ENCODE peak calls at places on chromosomes 13 and 19, in nine cellular contexts. One of them, this sample, is unnamed.

GRCh38 chr19:42323852-42324654 is 1.4 kb upstream of the MEGF8 start:
- DNase-seq in body of pancreas: peak; percentile 15
- DNase-seq in left lung: no peak
- DNase-seq in heart right ventricle: no peak
- DNase-seq in activated B cell treated with CpG ODN at 0.5 μM for 24 hours: peak; percentile 40
- DNase-seq in lower lobe of right lung: no peak
- DNase-seq in choroid plexus epithelial cell: no peak
- DNase-seq in AG09309: no peak
- DNase-seq in fibroblast of lung: no peak
- DNase-seq in this sample: no peak

GRCh38 chr13:41389580-41389979 is 67.8 kb upstream of the RGCC start:
- DNase-seq in activated B cell treated with CpG ODN at 0.5 μM for 24 hours: no peak
- DNase-seq in body of pancreas: no peak
- DNase-seq in lower lobe of right lung: no peak
- DNase-seq in left lung: no peak
- DNase-seq in AG09309: no peak
- DNase-seq in fibroblast of lung: no peak
- DNase-seq in choroid plexus epithelial cell: no peak
- DNase-seq in heart right ventricle: no peak
- DNase-seq in this sample: no peak

GRCh38 chr13:19181621-19182485 is at the start of gene TUBA3C:
- DNase-seq in lower lobe of right lung: no peak
- DNase-seq in heart right ventricle: no peak
- DNase-seq in AG09309: no peak
- DNase-seq in left lung: no peak
- DNase-seq in choroid plexus epithelial cell: no peak
- DNase-seq in body of pancreas: no peak
- DNase-seq in fibroblast of lung: no peak
- DNase-seq in activated B cell treated with CpG ODN at 0.5 μM for 24 hours: no peak
- DNase-seq in this sample: peak; percentile 86

GRCh38 chr13:59269476-59269875 is 894.3 kb downstream of the DIAPH3 start:
- DNase-seq in lower lobe of right lung: no peak
- DNase-seq in heart right ventricle: no peak
- DNase-seq in left lung: no peak
- DNase-seq in body of pancreas: no peak
- DNase-seq in choroid plexus epithelial cell: peak; percentile 80
- DNase-seq in AG09309: no peak
- DNase-seq in fibroblast of lung: peak; percentile 47
- DNase-seq in activated B cell treated with CpG ODN at 0.5 μM for 24 hours: no peak
- DNase-seq in this sample: no peak

GRCh38 chr13:32781906-32782305 is 195.7 kb downstream of the PDS5B start:
- DNase-seq in choroid plexus epithelial cell: no peak
- DNase-seq in left lung: no peak
- DNase-seq in body of pancreas: no peak
- DNase-seq in fibroblast of lung: no peak
- DNase-seq in heart right ventricle: no peak
- DNase-seq in activated B cell treated with CpG ODN at 0.5 μM for 24 hours: no peak
- DNase-seq in AG09309: no peak
- DNase-seq in lower lobe of right lung: no peak
- DNase-seq in this sample: no peak

GRCh38 chr13:32381539-32381938 is 46.4 kb downstream of the N4BP2L1 start:
- DNase-seq in heart right ventricle: no peak
- DNase-seq in lower lobe of right lung: no peak
- DNase-seq in left lung: no peak
- DNase-seq in body of pancreas: peak; percentile 32
- DNase-seq in activated B cell treated with CpG ODN at 0.5 μM for 24 hours: no peak
- DNase-seq in choroid plexus epithelial cell: peak; percentile 72
- DNase-seq in fibroblast of lung: peak; percentile 61
- DNase-seq in AG09309: no peak
- DNase-seq in this sample: no peak

GRCh38 chr19:46963093-46963734 is 56.4 kb upstream of the NPAS1 start:
- DNase-seq in lower lobe of right lung: no peak
- DNase-seq in activated B cell treated with CpG ODN at 0.5 μM for 24 hours: no peak
- DNase-seq in fibroblast of lung: peak; percentile 69
- DNase-seq in AG09309: peak; percentile 94
- DNase-seq in heart right ventricle: no peak
- DNase-seq in left lung: no peak
- DNase-seq in body of pancreas: no peak
- DNase-seq in choroid plexus epithelial cell: peak; percentile 87
- DNase-seq in this sample: no peak

GRCh38 chr13:77040835-77041234 is 13.9 kb upstream of the FBXL3 start:
- DNase-seq in left lung: no peak
- DNase-seq in heart right ventricle: no peak
- DNase-seq in fibroblast of lung: no peak
- DNase-seq in choroid plexus epithelial cell: no peak
- DNase-seq in lower lobe of right lung: no peak
- DNase-seq in AG09309: no peak
- DNase-seq in activated B cell treated with CpG ODN at 0.5 μM for 24 hours: no peak
- DNase-seq in body of pancreas: no peak
- DNase-seq in this sample: no peak

GRCh38 chr19:2296141-2296540 is 11.8 kb downstream of the LINGO3 start:
- DNase-seq in fibroblast of lung: no peak
- DNase-seq in left lung: no peak
- DNase-seq in choroid plexus epithelial cell: no peak
- DNase-seq in AG09309: no peak
- DNase-seq in activated B cell treated with CpG ODN at 0.5 μM for 24 hours: no peak
- DNase-seq in heart right ventricle: no peak
- DNase-seq in lower lobe of right lung: no peak
- DNase-seq in body of pancreas: no peak
- DNase-seq in this sample: no peak

GRCh38 chr13:91922969-91923592 is 524.7 kb downstream of the GPC5 start:
- DNase-seq in fibroblast of lung: peak; percentile 3
- DNase-seq in lower lobe of right lung: no peak
- DNase-seq in heart right ventricle: no peak
- DNase-seq in choroid plexus epithelial cell: peak; percentile 11
- DNase-seq in left lung: no peak
- DNase-seq in body of pancreas: no peak
- DNase-seq in AG09309: no peak
- DNase-seq in activated B cell treated with CpG ODN at 0.5 μM for 24 hours: no peak
- DNase-seq in this sample: no peak

GRCh38 chr19:31140717-31141116 is 208.5 kb downstream of the TSHZ3 start:
- DNase-seq in lower lobe of right lung: no peak
- DNase-seq in body of pancreas: no peak
- DNase-seq in choroid plexus epithelial cell: peak; percentile 60
- DNase-seq in fibroblast of lung: no peak
- DNase-seq in heart right ventricle: no peak
- DNase-seq in activated B cell treated with CpG ODN at 0.5 μM for 24 hours: no peak
- DNase-seq in left lung: no peak
- DNase-seq in AG09309: no peak
- DNase-seq in this sample: no peak

GRCh38 chr13:64529874-64530485 is 2700.2 kb downstream of the PCDH9 start:
- DNase-seq in left lung: no peak
- DNase-seq in choroid plexus epithelial cell: peak; percentile 17
- DNase-seq in activated B cell treated with CpG ODN at 0.5 μM for 24 hours: no peak
- DNase-seq in fibroblast of lung: peak; percentile 14
- DNase-seq in lower lobe of right lung: no peak
- DNase-seq in body of pancreas: no peak
- DNase-seq in AG09309: no peak
- DNase-seq in heart right ventricle: no peak
- DNase-seq in this sample: no peak

GRCh38 chr13:31951215-31951678 is 80.3 kb upstream of the FRY start:
- DNase-seq in activated B cell treated with CpG ODN at 0.5 μM for 24 hours: peak; percentile 34
- DNase-seq in heart right ventricle: peak; percentile 59
- DNase-seq in AG09309: no peak
- DNase-seq in left lung: peak; percentile 91
- DNase-seq in fibroblast of lung: no peak
- DNase-seq in body of pancreas: peak; percentile 84
- DNase-seq in lower lobe of right lung: peak; percentile 94
- DNase-seq in choroid plexus epithelial cell: no peak
- DNase-seq in this sample: no peak

GRCh38 chr13:23752111-23753001 is 136.8 kb downstream of the MIPEP start:
- DNase-seq in left lung: no peak
- DNase-seq in lower lobe of right lung: no peak
- DNase-seq in body of pancreas: no peak
- DNase-seq in AG09309: no peak
- DNase-seq in heart right ventricle: no peak
- DNase-seq in fibroblast of lung: peak; percentile 44
- DNase-seq in choroid plexus epithelial cell: peak; percentile 55
- DNase-seq in activated B cell treated with CpG ODN at 0.5 μM for 24 hours: no peak
- DNase-seq in this sample: no peak

GRCh38 chr19:56543776-56544175 is 5.0 kb downstream of the ZFP28 start:
- DNase-seq in choroid plexus epithelial cell: no peak
- DNase-seq in lower lobe of right lung: no peak
- DNase-seq in body of pancreas: no peak
- DNase-seq in activated B cell treated with CpG ODN at 0.5 μM for 24 hours: no peak
- DNase-seq in fibroblast of lung: no peak
- DNase-seq in left lung: no peak
- DNase-seq in AG09309: no peak
- DNase-seq in heart right ventricle: no peak
- DNase-seq in this sample: no peak

GRCh38 chr19:56547535-56547934 is 8.8 kb downstream of the ZFP28 start:
- DNase-seq in choroid plexus epithelial cell: no peak
- DNase-seq in activated B cell treated with CpG ODN at 0.5 μM for 24 hours: no peak
- DNase-seq in heart right ventricle: no peak
- DNase-seq in fibroblast of lung: no peak
- DNase-seq in lower lobe of right lung: no peak
- DNase-seq in body of pancreas: no peak
- DNase-seq in left lung: no peak
- DNase-seq in AG09309: no peak
- DNase-seq in this sample: no peak
- TF ChIP-seq CTCF in choroid plexus epithelial cell: peak; percentile 27
- TF ChIP-seq CTCF in activated B cell treated with CpG ODN at 0.5 μM for 24 hours: no peak
- TF ChIP-seq CTCF in heart right ventricle: no peak
- TF ChIP-seq CTCF in fibroblast of lung: no peak
- TF ChIP-seq CTCF in lower lobe of right lung: no peak
- TF ChIP-seq CTCF in body of pancreas: no peak
- TF ChIP-seq CTCF in left lung: no peak
- TF ChIP-seq CTCF in AG09309: peak; percentile 20
- TF ChIP-seq CTCF in this sample: no peak

GRCh38 chr19:52296773-52297600 is at the start of gene ZNF480:
- DNase-seq in body of pancreas: peak; percentile 89
- DNase-seq in choroid plexus epithelial cell: peak; percentile 79
- DNase-seq in lower lobe of right lung: peak; percentile 92
- DNase-seq in left lung: peak; percentile 94
- DNase-seq in AG09309: peak; percentile 13
- DNase-seq in activated B cell treated with CpG ODN at 0.5 μM for 24 hours: peak; percentile 78
- DNase-seq in heart right ventricle: peak; percentile 89
- DNase-seq in fibroblast of lung: peak; percentile 80
- DNase-seq in this sample: no peak
- TF ChIP-seq CTCF in body of pancreas: no peak
- TF ChIP-seq CTCF in choroid plexus epithelial cell: peak; percentile 29
- TF ChIP-seq CTCF in lower lobe of right lung: no peak
- TF ChIP-seq CTCF in left lung: no peak
- TF ChIP-seq CTCF in AG09309: peak; percentile 34
- TF ChIP-seq CTCF in activated B cell treated with CpG ODN at 0.5 μM for 24 hours: no peak
- TF ChIP-seq CTCF in heart right ventricle: no peak
- TF ChIP-seq CTCF in fibroblast of lung: no peak
- TF ChIP-seq CTCF in this sample: peak; percentile 53

DNA sequence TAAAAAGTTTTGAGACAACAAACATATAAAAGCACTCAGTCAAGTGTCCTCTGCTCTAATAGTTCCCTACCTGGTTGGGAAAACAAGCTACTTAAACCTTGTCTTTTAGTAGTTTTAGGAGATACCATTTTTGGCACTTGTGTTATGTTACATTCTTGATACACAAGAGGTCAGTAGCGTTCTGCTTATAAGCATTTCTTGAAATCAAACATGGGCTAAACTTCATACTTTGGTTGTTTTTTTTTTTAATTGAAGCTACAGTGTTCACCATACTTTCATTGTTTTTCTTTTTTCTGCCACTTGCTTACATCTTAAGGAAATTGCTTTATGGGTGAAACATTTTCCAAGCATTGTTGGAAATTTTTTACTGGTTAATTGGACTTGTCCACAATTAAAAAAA is 12.9 kb downstream of the NHLRC3 start:
- DNase-seq in left lung: no peak
- DNase-seq in choroid plexus epithelial cell: peak; percentile 73
- DNase-seq in fibroblast of lung: peak; percentile 65
- DNase-seq in lower lobe of right lung: no peak
- DNase-seq in activated B cell treated with CpG ODN at 0.5 μM for 24 hours: no peak
- DNase-seq in heart right ventricle: no peak
- DNase-seq in body of pancreas: no peak
- DNase-seq in AG09309: peak; percentile 8
- DNase-seq in this sample: no peak
- TF ChIP-seq CTCF in left lung: peak; percentile 21
- TF ChIP-seq CTCF in choroid plexus epithelial cell: peak; percentile 49
- TF ChIP-seq CTCF in fibroblast of lung: no peak
- TF ChIP-seq CTCF in lower lobe of right lung: peak; percentile 40
- TF ChIP-seq CTCF in activated B cell treated with CpG ODN at 0.5 μM for 24 hours: no peak
- TF ChIP-seq CTCF in heart right ventricle: peak; percentile 70
- TF ChIP-seq CTCF in body of pancreas: peak; percentile 17
- TF ChIP-seq CTCF in AG09309: peak; percentile 35
- TF ChIP-seq CTCF in this sample: peak; percentile 87

GRCh38 chr19:50607388-50607787 is 32.3 kb downstream of the SYT3 start:
- DNase-seq in choroid plexus epithelial cell: no peak
- DNase-seq in heart right ventricle: no peak
- DNase-seq in activated B cell treated with CpG ODN at 0.5 μM for 24 hours: no peak
- DNase-seq in AG09309: no peak
- DNase-seq in fibroblast of lung: no peak
- DNase-seq in left lung: no peak
- DNase-seq in body of pancreas: no peak
- DNase-seq in lower lobe of right lung: no peak
- DNase-seq in this sample: no peak
- TF ChIP-seq CTCF in choroid plexus epithelial cell: no peak
- TF ChIP-seq CTCF in heart right ventricle: no peak
- TF ChIP-seq CTCF in activated B cell treated with CpG ODN at 0.5 μM for 24 hours: no peak
- TF ChIP-seq CTCF in AG09309: no peak
- TF ChIP-seq CTCF in fibroblast of lung: no peak
- TF ChIP-seq CTCF in left lung: no peak
- TF ChIP-seq CTCF in body of pancreas: no peak
- TF ChIP-seq CTCF in lower lobe of right lung: no peak
- TF ChIP-seq CTCF in this sample: no peak

GRCh38 chr13:93769607-93770006 is 543.0 kb downstream of the GPC6 start:
- DNase-seq in fibroblast of lung: no peak
- DNase-seq in AG09309: no peak
- DNase-seq in activated B cell treated with CpG ODN at 0.5 μM for 24 hours: no peak
- DNase-seq in choroid plexus epithelial cell: no peak
- DNase-seq in lower lobe of right lung: no peak
- DNase-seq in heart right ventricle: no peak
- DNase-seq in left lung: no peak
- DNase-seq in body of pancreas: no peak
- DNase-seq in this sample: no peak
- TF ChIP-seq CTCF in fibroblast of lung: no peak
- TF ChIP-seq CTCF in AG09309: no peak
- TF ChIP-seq CTCF in activated B cell treated with CpG ODN at 0.5 μM for 24 hours: no peak
- TF ChIP-seq CTCF in choroid plexus epithelial cell: no peak
- TF ChIP-seq CTCF in lower lobe of right lung: no peak
- TF ChIP-seq CTCF in heart right ventricle: no peak
- TF ChIP-seq CTCF in left lung: no peak
- TF ChIP-seq CTCF in body of pancreas: no peak
- TF ChIP-seq CTCF in this sample: no peak